ENCODE peak calls at places on chromosomes 3 and 15, in four cellular contexts. M is GM13976, D is neural crest cell, C is AG09309. P is an unnamed sample.

GRCh38 chr3:126025116-126025729 is 56.2 kb downstream of the ROPN1B start:
- DNase-seq in M (no peak), D (no peak), C (no peak), P (no peak)

GRCh38 chr3:154275965-154276364 is 48.3 kb downstream of the DHX36 start:
- DNase-seq in C (no peak), D (no peak), M (no peak), P (no peak)

GRCh38 chr3:187870360-187871203 is 125.3 kb upstream of the BCL6 start:
- DNase-seq in C (no peak), M (no peak), D (no peak), P (no peak)

GRCh38 chr15:61070111-61070901 is 158.8 kb downstream of the RORA start:
- DNase-seq in C (no peak), M (no peak), D (no peak), P (no peak)

GRCh38 chr3:155232605-155233004 is 60.9 kb downstream of the STRIT1 start:
- DNase-seq in C (peak; percentile 92), M (no peak), D (no peak), P (no peak)

GRCh38 chr15:64909546-64909945 is 2.2 kb upstream of the ANKDD1A start:
- DNase-seq in M (no peak), C (no peak), D (no peak), P (no peak)

GRCh38 chr3:122563717-122564025 is 429 bp downstream of the PARP9 start:
- DNase-seq in D (no peak), C (no peak), M (peak; percentile 29), P (no peak)

GRCh38 chr15:75578206-75578947 is 738 bp downstream of the PTPN9 start:
- DNase-seq in C (no peak), D (peak; percentile 22), M (peak; percentile 68), P (peak; percentile 40)

GRCh38 chr3:153925826-153926514 is 195.2 kb upstream of the ARHGEF26 start:
- DNase-seq in C (no peak), M (no peak), D (no peak), P (no peak)